ENCODE peak calls at places on chromosome 9, in ten cellular contexts. L is NAMALWA; I is posterior cingulate gyrus; K is neuronal stem cell; R is AG09319; F is NCI-H1105; Y is AG09309; U is activated CD8-positive, alpha-beta memory T cell treated with anti-CD3 and anti-CD28 coated beads for 48 hours; N is uterus; B is NCI-H748 treated with DMSO at 0.1 percent for 48 hours. V is an unnamed sample.

GRCh38 chr9:105132576-105132975 is 111.9 kb upstream of the SLC44A1 start:
- DNase-seq in F (no peak), B (no peak), L (no peak), N (no peak), Y (peak), K (no peak), I (no peak), R (no peak), U (no peak), V (no peak)

GRCh38 chr9:70479880-70480291 is 65.4 kb upstream of the KLF9 start:
- DNase-seq in R (no peak), B (no peak), N (peak), I (no peak), U (no peak), F (no peak), L (no peak), Y (no peak), K (no peak), V (no peak)

GRCh38 chr9:133715866-133716563 is 22.1 kb downstream of the SARDH start:
- DNase-seq in B (no peak), F (no peak), N (no peak), K (no peak), R (no peak), Y (no peak), L (peak), U (no peak), I (peak), V (no peak)

GRCh38 chr9:126788631-126789349 is 16.1 kb upstream of the ZBTB43 start:
- DNase-seq in I (no peak), Y (no peak), K (no peak), R (no peak), U (no peak), B (no peak), N (no peak), L (no peak), F (no peak), V (no peak)

GRCh38 chr9:7791364-7791763 is 8.2 kb downstream of the DMAC1 start:
- DNase-seq in I (no peak), B (peak), L (no peak), U (no peak), N (no peak), R (no peak), Y (no peak), F (no peak), K (no peak), V (no peak)

GRCh38 chr9:80025131-80025530 is 453.4 kb downstream of the TLE4 start:
- DNase-seq in L (no peak), F (no peak), I (no peak), Y (no peak), U (no peak), K (no peak), R (no peak), N (no peak), B (no peak), V (no peak)

GRCh38 chr9:74006935-74007334 is 490.2 kb upstream of the RORB start:
- DNase-seq in I (no peak), R (no peak), F (no peak), N (no peak), U (no peak), K (no peak), Y (no peak), B (peak), L (peak), V (no peak)

GRCh38 chr9:131951905-131952304 is 127.8 kb downstream of the MED27 start:
- DNase-seq in Y (no peak), B (no peak), U (no peak), K (no peak), L (no peak), R (peak), N (no peak), I (no peak), F (no peak), V (no peak)

GRCh38 chr9:92747459-92748232 is 17.0 kb downstream of the BICD2 start:
- DNase-seq in B (no peak), Y (no peak), L (no peak), N (no peak), K (no peak), I (peak), U (no peak), F (no peak), R (no peak), V (no peak)

GRCh38 chr9:68555416-68555815 is 14.7 kb upstream of the TMEM252 start:
- DNase-seq in K (peak), I (no peak), F (no peak), L (no peak), U (no peak), R (no peak), Y (no peak), B (no peak), N (no peak), V (no peak)

GRCh38 chr9:130640681-130641080 is 23.7 kb upstream of the PRDM12 start:
- DNase-seq in K (no peak), I (peak), Y (no peak), L (no peak), B (no peak), N (no peak), F (no peak), U (no peak), R (no peak), V (no peak)

GRCh38 chr9:131678499-131679111 is 61.3 kb downstream of the RAPGEF1 start:
- DNase-seq in K (peak), U (no peak), R (peak), L (peak), I (peak), B (no peak), Y (peak), N (peak), F (no peak), V (no peak)

GRCh38 chr9:79570449-79571308 is 1.1 kb upstream of the TLE4 start:
- DNase-seq in R (no peak), U (peak), K (peak), I (peak), Y (no peak), F (peak), N (peak), L (peak), B (no peak), V (peak)

GRCh38 chr9:34089311-34089710 is 37.2 kb downstream of the DCAF12 start:
- DNase-seq in N (no peak), I (no peak), K (no peak), L (no peak), R (no peak), F (no peak), U (no peak), Y (no peak), B (no peak), V (no peak)

GRCh38 chr9:35520404-35520790 is 30.5 kb downstream of the RUSC2 start:
- DNase-seq in B (no peak), K (no peak), L (no peak), R (no peak), Y (no peak), U (no peak), F (no peak), N (no peak), I (no peak), V (no peak)

GRCh38 chr9:114221706-114222465 is 66.5 kb downstream of the COL27A1 start:
- DNase-seq in Y (no peak), F (no peak), K (no peak), I (no peak), N (no peak), B (no peak), U (no peak), L (no peak), R (no peak), V (no peak)

GRCh38 chr9:123607479-123607878 is 251.5 kb downstream of the CRB2 start:
- DNase-seq in K (no peak), U (no peak), B (no peak), Y (no peak), F (no peak), N (no peak), R (no peak), L (no peak), I (no peak), V (no peak)

GRCh38 chr9:75041041-75041440 is 12.9 kb upstream of the CARNMT1 start:
- DNase-seq in I (no peak), F (no peak), U (no peak), L (no peak), B (no peak), Y (no peak), K (no peak), N (no peak), R (no peak), V (no peak)

GRCh38 chr9:128409998-128410397 is 10.7 kb upstream of the CERCAM start:
- DNase-seq in Y (no peak), K (no peak), F (no peak), U (no peak), L (peak), N (no peak), I (peak), B (no peak), R (no peak), V (no peak)

GRCh38 chr9:119052339-119053030 is 316.8 kb downstream of the BRINP1 start:
- DNase-seq in F (peak), R (no peak), K (no peak), Y (no peak), L (no peak), I (no peak), B (no peak), N (no peak), U (no peak), V (no peak)

GRCh38 chr9:113712053-113712452 is 164.1 kb upstream of the ZNF618 start:
- DNase-seq in I (no peak), K (no peak), L (no peak), R (peak), B (no peak), N (no peak), U (no peak), F (peak), Y (no peak), V (no peak)

GRCh38 chr9:91785403-91785917 is 164.6 kb downstream of the ROR2 start:
- DNase-seq in N (no peak), F (no peak), L (no peak), I (no peak), B (no peak), U (no peak), Y (no peak), K (no peak), R (no peak), V (no peak)

GRCh38 chr9:88991066-88992030 is at the start of gene S1PR3:
- DNase-seq in L (no peak), K (peak), N (peak), U (no peak), R (no peak), B (no peak), F (peak), Y (no peak), I (peak), V (no peak)

GRCh38 chr9:134067904-134068741 is at the start of gene BRD3:
- DNase-seq in L (peak), F (peak), K (peak), Y (peak), R (peak), I (peak), N (peak), B (peak), U (peak), V (peak)

GRCh38 chr9:97934321-97935115 is 3.5 kb downstream of the HEMGN start:
- DNase-seq in N (no peak), B (no peak), K (no peak), L (peak), U (no peak), Y (no peak), I (no peak), F (peak), R (no peak), V (no peak)

GRCh38 chr9:124365045-124365444 is 50.2 kb downstream of the PSMB7 start:
- DNase-seq in K (peak), N (no peak), L (no peak), I (peak), U (no peak), B (no peak), R (no peak), Y (no peak), F (no peak), V (no peak)

GRCh38 chr9:137556069-137556838 is 4.6 kb downstream of the MRPL41 start:
- DNase-seq in R (no peak), L (no peak), Y (no peak), B (no peak), K (no peak), N (no peak), U (no peak), F (no peak), I (no peak), V (no peak)